ENCODE peak calls at places on chromosomes 5 and 9, in ten cellular contexts. N, B, Q, Z, X, K, O, T, D and F are unnamed samples.

GRCh38 chr5:36285837-36286615 is 15.7 kb downstream of the RANBP3L start:
- DNase-seq in T (no peak), Z (no peak), N (no peak), B (no peak), K (no peak), D (no peak), Q (no peak), O (no peak), X (no peak), F (no peak)

GRCh38 chr9:108967916-108968315 is 33.7 kb downstream of the ABITRAM start:
- DNase-seq in Z (no peak), K (no peak), T (no peak), X (no peak), O (no peak), D (no peak), B (no peak), Q (no peak), N (no peak), F (no peak)

GRCh38 chr9:69918317-69918716 is 97.7 kb downstream of the CFAP95 start:
- DNase-seq in Q (no peak), B (no peak), N (no peak), O (no peak), D (no peak), X (no peak), Z (no peak), K (no peak), T (no peak), F (no peak)

GRCh38 chr9:128821584-128822406 is 3.5 kb downstream of the ENDOG start:
- DNase-seq in X (no peak), K (no peak), O (no peak), B (no peak), Q (no peak), Z (no peak), T (no peak), D (no peak), N (no peak), F (no peak)

GRCh38 chr5:80251636-80252035 is 4.2 kb downstream of the SERINC5 start:
- DNase-seq in X (peak), D (no peak), O (peak), Q (no peak), B (no peak), N (peak), K (no peak), Z (no peak), T (no peak), F (no peak)

GRCh38 chr5:989961-990530 is 18.6 kb upstream of the NKD2 start:
- DNase-seq in X (no peak), O (peak), B (peak), K (no peak), T (peak), D (no peak), Q (peak), N (no peak), Z (no peak), F (no peak)

GRCh38 chr9:15484802-15485201 is 26.0 kb downstream of the PSIP1 start:
- DNase-seq in N (no peak), K (no peak), B (no peak), O (no peak), T (no peak), Q (no peak), Z (no peak), X (no peak), D (no peak), F (no peak)

GRCh38 chr5:170302729-170303501 is 5.3 kb upstream of the LCP2 start:
- DNase-seq in N (no peak), O (peak), X (no peak), Z (no peak), D (no peak), K (no peak), B (no peak), Q (no peak), T (no peak), F (peak)

GRCh38 chr5:979100-979817 is 29.3 kb upstream of the NKD2 start:
- DNase-seq in Z (no peak), O (no peak), K (no peak), T (no peak), D (no peak), X (no peak), B (no peak), N (no peak), Q (no peak), F (peak)

GRCh38 chr9:78053627-78054026 is 22.0 kb upstream of the GNAQ start:
- DNase-seq in K (no peak), B (no peak), Q (no peak), O (no peak), Z (no peak), T (no peak), D (no peak), N (no peak), X (no peak), F (no peak)

GRCh38 chr5:17336054-17336453 is 118.6 kb downstream of the BASP1 start:
- DNase-seq in D (no peak), T (no peak), O (no peak), Z (no peak), N (no peak), K (no peak), X (no peak), Q (no peak), B (no peak), F (no peak)

GRCh38 chr5:44199408-44199807 is 189.8 kb downstream of the FGF10 start:
- DNase-seq in O (no peak), T (no peak), D (no peak), K (no peak), Q (no peak), B (no peak), X (no peak), N (no peak), Z (no peak), F (no peak)

GRCh38 chr9:36748322-36748899 is 175.7 kb downstream of the MELK start:
- DNase-seq in K (peak), O (no peak), B (peak), X (peak), Q (peak), D (peak), T (peak), N (peak), Z (peak), F (no peak)

GRCh38 chr5:98453309-98453708 is 320.2 kb upstream of the RGMB start:
- DNase-seq in T (no peak), N (no peak), B (no peak), K (no peak), Q (no peak), Z (no peak), O (no peak), X (no peak), D (no peak), F (no peak)

GRCh38 chr9:112784020-112784788 is 33.6 kb downstream of the SNX30 start:
- DNase-seq in T (peak), X (peak), O (no peak), D (peak), Z (no peak), N (no peak), Q (peak), B (no peak), K (no peak), F (no peak)

GRCh38 chr5:124583469-124584350 is 162.7 kb downstream of the ZNF608 start:
- DNase-seq in T (no peak), K (peak), O (no peak), Z (peak), X (peak), B (no peak), D (peak), N (peak), Q (no peak), F (no peak)

GRCh38 chr5:66807743-66808142 is 211.6 kb downstream of the MAST4 start:
- DNase-seq in O (no peak), T (peak), K (peak), Z (peak), X (peak), N (peak), Q (no peak), D (peak), B (no peak), F (no peak)
- TF ChIP-seq CTCF in O (peak), T (peak), K (peak), Z (peak), X (peak), N (peak), Q (no peak), D (peak), B (no peak), F (no peak)

GRCh38 chr5:10519729-10520128 is 44.1 kb upstream of the ANKRD33B start:
- DNase-seq in B (no peak), D (no peak), T (no peak), X (no peak), Q (no peak), Z (no peak), K (no peak), O (no peak), N (no peak), F (no peak)

GRCh38 chr5:10524376-10525123 is 39.3 kb upstream of the ANKRD33B start:
- DNase-seq in X (no peak), T (no peak), Q (no peak), D (peak), K (peak), O (no peak), B (no peak), N (no peak), Z (peak), F (no peak)

GRCh38 chr5:10522224-10522611 is 41.7 kb upstream of the ANKRD33B start:
- DNase-seq in T (no peak), N (no peak), X (no peak), D (no peak), B (no peak), K (no peak), O (no peak), Z (no peak), Q (no peak), F (no peak)

GRCh38 chr5:10520716-10521115 is 43.2 kb upstream of the ANKRD33B start:
- DNase-seq in Q (no peak), K (peak), O (no peak), B (no peak), D (peak), Z (no peak), T (no peak), N (no peak), X (no peak), F (no peak)

DNA sequence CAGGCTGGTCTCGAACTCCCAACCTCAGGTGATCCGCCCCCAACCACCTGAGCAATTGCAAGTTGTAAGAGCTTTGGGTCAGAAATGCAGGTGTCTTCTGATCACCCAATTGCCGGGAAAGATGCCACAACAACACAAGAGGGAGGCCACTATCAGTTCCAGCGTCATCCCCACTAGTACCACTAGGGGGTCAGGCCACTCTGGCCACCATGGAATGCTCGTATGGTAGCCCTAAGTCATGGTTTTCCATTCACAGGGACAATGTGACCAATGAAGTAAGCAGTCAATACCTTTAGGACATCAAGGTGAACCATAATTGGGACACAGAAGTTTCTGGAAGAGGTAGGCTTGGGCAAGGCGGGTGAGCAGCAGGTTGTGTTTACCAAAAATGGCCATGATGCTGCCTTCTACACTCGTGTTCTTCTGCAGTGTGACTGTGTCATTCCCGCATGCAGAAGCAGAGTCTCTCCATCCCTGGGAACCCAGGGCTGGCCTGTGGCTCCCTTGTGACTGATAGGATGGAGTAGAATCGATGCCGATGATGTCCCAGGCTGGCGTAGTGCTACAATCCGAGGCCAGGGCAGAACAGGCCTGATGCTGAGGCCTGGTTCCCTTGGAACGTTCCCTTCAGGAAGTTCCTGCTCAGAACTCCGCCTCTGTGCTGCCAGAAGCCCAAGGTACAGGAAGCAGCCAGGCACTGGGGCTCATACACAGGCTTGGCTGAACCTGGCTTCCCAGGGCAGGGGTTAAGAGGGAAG is 42.2 kb upstream of the ANKRD33B start:
- DNase-seq in T (no peak), X (no peak), Q (no peak), K (no peak), N (no peak), B (no peak), Z (no peak), O (no peak), D (no peak), F (no peak)
- TF ChIP-seq CTCF in T (peak), X (peak), Q (peak), K (peak), N (no peak), B (no peak), Z (peak), O (no peak), D (peak), F (peak)

GRCh38 chr5:28012538-28012937 is 974.2 kb upstream of the CDH9 start:
- DNase-seq in X (no peak), Z (no peak), D (no peak), T (no peak), K (no peak), O (no peak), Q (no peak), N (no peak), B (no peak), F (no peak)

GRCh38 chr5:28014779-28015178 is 976.4 kb upstream of the CDH9 start:
- DNase-seq in K (peak), X (peak), T (no peak), Q (no peak), D (no peak), O (no peak), B (no peak), Z (no peak), N (no peak), F (no peak)

GRCh38 chr5:28017178-28017577 is 978.8 kb upstream of the CDH9 start:
- DNase-seq in B (no peak), N (no peak), D (no peak), Z (no peak), K (no peak), Q (no peak), X (no peak), O (no peak), T (no peak), F (no peak)
- TF ChIP-seq CTCF in B (no peak), N (no peak), D (no peak), Z (no peak), K (no peak), Q (no peak), X (no peak), O (no peak), T (no peak), F (no peak)

GRCh38 chr5:39650234-39650816 is 225.5 kb upstream of the DAB2 start:
- DNase-seq in B (no peak), O (no peak), Q (no peak), T (no peak), K (peak), N (no peak), X (no peak), D (peak), Z (no peak), F (no peak)

GRCh38 chr5:39652036-39652435 is 227.3 kb upstream of the DAB2 start:
- DNase-seq in N (no peak), X (no peak), Q (no peak), O (no peak), Z (no peak), D (peak), K (no peak), B (no peak), T (no peak), F (no peak)

GRCh38 chr5:39648539-39649200 is 223.9 kb upstream of the DAB2 start:
- DNase-seq in K (peak), T (no peak), O (no peak), N (peak), Q (no peak), Z (no peak), D (no peak), B (no peak), X (peak), F (no peak)
- TF ChIP-seq CTCF in K (peak), T (no peak), O (no peak), N (no peak), Q (no peak), Z (no peak), D (no peak), B (no peak), X (no peak), F (no peak)

GRCh38 chr5:138354926-138355378 is 2.5 kb downstream of the KDM3B start:
- DNase-seq in B (no peak), T (peak), D (peak), K (peak), Q (peak), O (no peak), X (peak), Z (peak), N (peak), F (no peak)
- TF ChIP-seq CTCF in B (no peak), T (no peak), D (no peak), K (no peak), Q (no peak), O (no peak), X (no peak), Z (peak), N (no peak), F (no peak)